ENCODE peak calls at places on chromosomes 16 and 17, in six cellular contexts. G, L, X, M, V and Z are unnamed samples.
A peak's percentile ranks its signal among the peaks of the same experiment; 100 is the strongest.

GRCh38 chr16:117381-118365 is 20.8 kb downstream of the NPRL3 start:
- DNase-seq in G (peak; percentile 43), L (peak; percentile 57), X (peak; percentile 41), M (peak; percentile 65), V (no peak), Z (no peak)

GRCh38 chr17:71460943-71461342 is 659.9 kb upstream of the SOX9 start:
- DNase-seq in G (peak; percentile 45), L (no peak), X (peak; percentile 55), M (no peak), V (no peak), Z (no peak)

GRCh38 chr17:78875738-78876597 is 27.0 kb downstream of the CEP295NL start:
- DNase-seq in G (peak; percentile 63), L (peak; percentile 89), X (peak; percentile 30), M (no peak), V (no peak), Z (no peak)

GRCh38 chr16:59988591-59988990 is 1254.5 kb upstream of the GOT2 start:
- DNase-seq in G (no peak), L (no peak), X (no peak), M (no peak), V (no peak), Z (no peak)

GRCh38 chr17:77889866-77890760 is 68.4 kb upstream of the TNRC6C start:
- DNase-seq in G (no peak), L (no peak), X (no peak), M (no peak), V (no peak), Z (no peak)

GRCh38 chr17:56441331-56441730 is 152.2 kb upstream of the NOG start:
- DNase-seq in G (peak; percentile 81), L (peak; percentile 70), X (peak; percentile 17), M (no peak), V (no peak), Z (peak; percentile 22)

GRCh38 chr17:42618442-42619150 is 9.1 kb downstream of the TUBG1 start:
- DNase-seq in G (peak; percentile 12), L (peak; percentile 32), X (peak; percentile 19), M (peak; percentile 50), V (no peak), Z (no peak)

GRCh38 chr17:67246648-67247415 is 1.8 kb upstream of the HELZ start:
- DNase-seq in G (peak; percentile 58), L (peak; percentile 82), X (no peak), M (no peak), V (no peak), Z (no peak)

GRCh38 chr16:85067431-85067830 is 39.8 kb downstream of the KIAA0513 start:
- DNase-seq in G (no peak), L (no peak), X (no peak), M (no peak), V (no peak), Z (no peak)

GRCh38 chr16:67190041-67190440 is at the start of gene EXOC3L1:
- DNase-seq in G (no peak), L (no peak), X (no peak), M (no peak), V (no peak), Z (no peak)

GRCh38 chr17:36778458-36778857 is 158.8 kb upstream of the LHX1 start:
- DNase-seq in G (no peak), L (no peak), X (no peak), M (no peak), V (no peak), Z (no peak)

GRCh38 chr17:31417051-31417792 is 25.7 kb downstream of the RAB11FIP4 start:
- DNase-seq in G (no peak), L (no peak), X (no peak), M (no peak), V (no peak), Z (no peak)

GRCh38 chr17:77381731-77382130 is 241.0 kb downstream of the SEC14L1 start:
- DNase-seq in G (no peak), L (no peak), X (no peak), M (no peak), V (no peak), Z (no peak)

GRCh38 chr17:8728991-8729390 is 15.6 kb downstream of the CCDC42 start:
- DNase-seq in G (no peak), L (no peak), X (no peak), M (no peak), V (no peak), Z (no peak)

GRCh38 chr17:6713130-6713917 is at the start of gene SLC13A5:
- DNase-seq in G (peak; percentile 18), L (peak; percentile 18), X (peak; percentile 4), M (peak; percentile 64), V (no peak), Z (no peak)

GRCh38 chr16:85735225-85735722 is 15.6 kb downstream of the C16orf74 start:
- DNase-seq in G (no peak), L (no peak), X (no peak), M (peak; percentile 66), V (no peak), Z (no peak)

GRCh38 chr17:68087851-68088250 is 52.3 kb downstream of the KPNA2 start:
- DNase-seq in G (no peak), L (no peak), X (no peak), M (no peak), V (no peak), Z (no peak)

GRCh38 chr16:84867696-84868095 is 47.9 kb downstream of the CRISPLD2 start:
- DNase-seq in G (no peak), L (no peak), X (no peak), M (no peak), V (no peak), Z (no peak)

GRCh38 chr16:10922328-10923145 is 19.7 kb downstream of the DEXI start:
- DNase-seq in G (peak; percentile 77), L (peak; percentile 64), X (peak; percentile 36), M (no peak), V (no peak), Z (no peak)

GRCh38 chr16:87447323-87447722 is 45.5 kb downstream of the ZCCHC14 start:
- DNase-seq in G (peak; percentile 39), L (no peak), X (peak; percentile 95), M (no peak), V (no peak), Z (no peak)